ENCODE peak calls at places on chromosomes 12 and 14, in seven cellular contexts. K, S, X, L, H, C and B are unnamed samples.

GRCh38 chr12:118145798-118146156 is 9.9 kb downstream of the PEBP1 start:
- DNase-seq in K (no peak), S (no peak), X (no peak), L (no peak), H (no peak), C (no peak), B (no peak)

GRCh38 chr12:100576311-100577036 is 3.0 kb downstream of the GAS2L3 start:
- DNase-seq in K (peak), S (no peak), X (no peak), L (peak), H (peak), C (peak), B (peak)

GRCh38 chr12:122187466-122187865 is 4.5 kb downstream of the LRRC43 start:
- DNase-seq in K (no peak), S (no peak), X (no peak), L (no peak), H (no peak), C (no peak), B (no peak)

GRCh38 chr14:60356921-60357550 is 108.0 kb downstream of the PPM1A start:
- DNase-seq in K (no peak), S (no peak), X (no peak), L (no peak), H (no peak), C (no peak), B (no peak)

GRCh38 chr12:100472325-100472724 is 1.3 kb upstream of the NR1H4 start:
- DNase-seq in K (no peak), S (no peak), X (no peak), L (no peak), H (no peak), C (no peak), B (no peak)

GRCh38 chr12:106455100-106455499 is 97.6 kb downstream of the POLR3B start:
- DNase-seq in K (no peak), S (no peak), X (no peak), L (no peak), H (no peak), C (no peak), B (no peak)

GRCh38 chr12:122944588-122944987 is 21.7 kb downstream of the ABCB9 start:
- DNase-seq in K (peak), S (no peak), X (no peak), L (peak), H (no peak), C (no peak), B (no peak)

GRCh38 chr14:98494582-98494981 is 777.4 kb downstream of the BCL11B start:
- DNase-seq in K (peak), S (no peak), X (no peak), L (no peak), H (no peak), C (no peak), B (no peak)

GRCh38 chr14:33229269-33229924 is 290.7 kb downstream of the NPAS3 start:
- DNase-seq in K (no peak), S (no peak), X (no peak), L (peak), H (peak), C (no peak), B (no peak)

GRCh38 chr12:42296503-42297109 is 29.3 kb downstream of the ZCRB1 start:
- DNase-seq in K (no peak), S (no peak), X (no peak), L (peak), H (no peak), C (no peak), B (no peak)

GRCh38 chr14:40368314-40368713 is 936.1 kb upstream of the FBXO33 start:
- DNase-seq in K (no peak), S (no peak), X (no peak), L (no peak), H (no peak), C (no peak), B (no peak)

GRCh38 chr12:117311-117710 is 50.7 kb downstream of the IQSEC3 start:
- DNase-seq in K (no peak), S (no peak), X (no peak), L (no peak), H (no peak), C (no peak), B (no peak)

GRCh38 chr14:81478446-81478845 is 55.2 kb downstream of the SEL1L start:
- DNase-seq in K (no peak), S (no peak), X (no peak), L (no peak), H (no peak), C (no peak), B (no peak)

GRCh38 chr12:17992002-17992656 is 97.9 kb downstream of the RERGL start:
- DNase-seq in K (peak), S (peak), X (no peak), L (peak), H (peak), C (no peak), B (peak)

GRCh38 chr14:60561845-60562746 is 53.1 kb downstream of the SIX6 start:
- DNase-seq in K (no peak), S (peak), X (no peak), L (peak), H (peak), C (peak), B (peak)

GRCh38 chr14:49702725-49703124 is 9.8 kb downstream of the KLHDC1 start:
- DNase-seq in K (no peak), S (no peak), X (no peak), L (no peak), H (no peak), C (no peak), B (no peak)

GRCh38 chr12:3606101-3606500 is 115.1 kb downstream of the PRMT8 start:
- DNase-seq in K (no peak), S (no peak), X (no peak), L (no peak), H (no peak), C (no peak), B (no peak)

GRCh38 chr12:54689984-54690383 is 41.8 kb upstream of the DCD start:
- DNase-seq in K (no peak), S (no peak), X (no peak), L (no peak), H (no peak), C (no peak), B (no peak)

GRCh38 chr12:51695241-51696010 is 104.4 kb downstream of the SCN8A start:
- DNase-seq in K (peak), S (no peak), X (no peak), L (no peak), H (no peak), C (no peak), B (no peak)

GRCh38 chr12:14249368-14249767 is 116.1 kb upstream of the ATF7IP start:
- DNase-seq in K (no peak), S (no peak), X (no peak), L (no peak), H (no peak), C (no peak), B (no peak)

GRCh38 chr12:95648990-95649791 is 97.9 kb upstream of the USP44 start:
- DNase-seq in K (peak), S (peak), X (no peak), L (peak), H (no peak), C (peak), B (no peak)

GRCh38 chr14:52259452-52259851 is 8.0 kb upstream of the PTGDR start:
- DNase-seq in K (no peak), S (no peak), X (no peak), L (peak), H (no peak), C (no peak), B (no peak)

GRCh38 chr12:81261508-81262207 is 183.8 kb downstream of the ACSS3 start:
- DNase-seq in K (no peak), S (no peak), X (no peak), L (no peak), H (no peak), C (no peak), B (no peak)

GRCh38 chr12:130925616-130926015 is 28.1 kb upstream of the ADGRD1 start:
- DNase-seq in K (no peak), S (no peak), X (no peak), L (peak), H (no peak), C (no peak), B (no peak)

GRCh38 chr12:92094751-92095161 is 50.9 kb downstream of the BTG1 start:
- DNase-seq in K (no peak), S (no peak), X (no peak), L (no peak), H (no peak), C (no peak), B (no peak)

GRCh38 chr14:73422515-73422914 is 35.8 kb downstream of the NUMB start:
- DNase-seq in K (no peak), S (no peak), X (no peak), L (no peak), H (no peak), C (no peak), B (no peak)

GRCh38 chr14:25042362-25043299 is 7.3 kb downstream of the STXBP6 start:
- DNase-seq in K (no peak), S (no peak), X (no peak), L (peak), H (peak), C (peak), B (no peak)

GRCh38 chr14:57962293-57962996 is 96.6 kb upstream of the SLC35F4 start:
- DNase-seq in K (no peak), S (no peak), X (no peak), L (no peak), H (no peak), C (no peak), B (no peak)

GRCh38 chr12:112705037-112705632 is 86.4 kb upstream of the RPH3A start:
- DNase-seq in K (no peak), S (no peak), X (no peak), L (no peak), H (no peak), C (no peak), B (no peak)

GRCh38 chr12:3034067-3034750 is 43.0 kb upstream of the TSPAN9 start:
- DNase-seq in K (peak), S (peak), X (no peak), L (peak), H (no peak), C (peak), B (peak)

GRCh38 chr12:27733052-27733656 is 22.5 kb downstream of the MRPS35 start:
- DNase-seq in K (no peak), S (no peak), X (no peak), L (peak), H (no peak), C (peak), B (no peak)

GRCh38 chr14:73961192-73961591 is 11.1 kb downstream of the COQ6 start:
- DNase-seq in K (no peak), S (no peak), X (no peak), L (no peak), H (no peak), C (no peak), B (no peak)

GRCh38 chr12:95815635-95816212 is 25.2 kb upstream of the NTN4 start:
- DNase-seq in K (no peak), S (no peak), X (no peak), L (peak), H (no peak), C (peak), B (no peak)